ENCODE peak calls at places on chromosomes 16 and 17, in five cellular contexts. K, G, W, Z and B are unnamed samples. For H3K27me3 and H3K9me3, the result is how much of the 10 kb centered on the place peaks cover.

GRCh38 chr16:85446846-85447656 is 166.1 kb upstream of the GSE1 start:
- DNase-seq in K (peak), Z (peak), G (no peak), W (no peak), B (no peak)

GRCh38 chr16:66851166-66851964 is 7.2 kb downstream of the CA7 start:
- DNase-seq in W (peak), K (no peak), G (no peak), Z (no peak), B (no peak)

GRCh38 chr17:55632893-55633292 is 89.8 kb downstream of the TMEM100 start:
- DNase-seq in G (no peak), K (no peak), W (no peak), Z (no peak), B (no peak)

GRCh38 chr17:75325827-75326586 is 36.8 kb upstream of the SLC25A19 start:
- DNase-seq in W (no peak), K (no peak), G (no peak), Z (no peak), B (no peak)

GRCh38 chr17:74977802-74978201 is 5.2 kb upstream of the HID1 start:
- DNase-seq in G (no peak), W (no peak), K (no peak), Z (no peak), B (no peak)

GRCh38 chr16:89163297-89163696 is 8.3 kb upstream of the CDH15 start:
- DNase-seq in W (no peak), G (no peak), Z (no peak), K (no peak), B (no peak)

GRCh38 chr16:27195941-27196595 is 7.3 kb upstream of the KDM8 start:
- DNase-seq in Z (no peak), G (no peak), K (no peak), W (no peak), B (peak)

GRCh38 chr16:88914750-88915368 is 48.4 kb upstream of the PABPN1L start:
- DNase-seq in Z (no peak), G (peak), W (no peak), K (no peak), B (no peak)

GRCh38 chr16:22260490-22260889 is 36.7 kb upstream of the POLR3E start:
- DNase-seq in W (no peak), Z (no peak), K (no peak), G (no peak), B (no peak)

GRCh38 chr17:16442594-16443389 is 27.4 kb downstream of the TRPV2 start:
- DNase-seq in G (no peak), Z (no peak), W (no peak), K (no peak), B (no peak)

GRCh38 chr16:22912654-22913053 is 98.7 kb downstream of the HS3ST2 start:
- DNase-seq in K (no peak), Z (no peak), W (no peak), G (no peak), B (no peak)

GRCh38 chr16:71882505-71883192 is 1.3 kb downstream of the ZNF821 start:
- DNase-seq in K (peak), Z (peak), W (peak), G (no peak), B (peak)

GRCh38 chr17:10121971-10122707 is 76.3 kb downstream of the GAS7 start:
- DNase-seq in G (no peak), K (no peak), Z (no peak), W (no peak), B (no peak)

GRCh38 chr17:37492167-37492566 is 2.5 kb downstream of the DUSP14 start:
- DNase-seq in W (no peak), G (no peak), Z (no peak), K (no peak), B (no peak)

GRCh38 chr17:43219746-43220380 is 8.2 kb downstream of the TMEM106A start:
- DNase-seq in W (no peak), Z (no peak), K (no peak), G (no peak), B (no peak)

GRCh38 chr16:76280421-76280820 is 3.2 kb downstream of the CNTNAP4 start:
- DNase-seq in G (no peak), W (no peak), K (no peak), Z (no peak), B (no peak)

GRCh38 chr16:27327586-27327915 is 13.8 kb downstream of the IL4R start:
- DNase-seq in K (no peak), Z (no peak), W (no peak), G (no peak), B (no peak)

DNA sequence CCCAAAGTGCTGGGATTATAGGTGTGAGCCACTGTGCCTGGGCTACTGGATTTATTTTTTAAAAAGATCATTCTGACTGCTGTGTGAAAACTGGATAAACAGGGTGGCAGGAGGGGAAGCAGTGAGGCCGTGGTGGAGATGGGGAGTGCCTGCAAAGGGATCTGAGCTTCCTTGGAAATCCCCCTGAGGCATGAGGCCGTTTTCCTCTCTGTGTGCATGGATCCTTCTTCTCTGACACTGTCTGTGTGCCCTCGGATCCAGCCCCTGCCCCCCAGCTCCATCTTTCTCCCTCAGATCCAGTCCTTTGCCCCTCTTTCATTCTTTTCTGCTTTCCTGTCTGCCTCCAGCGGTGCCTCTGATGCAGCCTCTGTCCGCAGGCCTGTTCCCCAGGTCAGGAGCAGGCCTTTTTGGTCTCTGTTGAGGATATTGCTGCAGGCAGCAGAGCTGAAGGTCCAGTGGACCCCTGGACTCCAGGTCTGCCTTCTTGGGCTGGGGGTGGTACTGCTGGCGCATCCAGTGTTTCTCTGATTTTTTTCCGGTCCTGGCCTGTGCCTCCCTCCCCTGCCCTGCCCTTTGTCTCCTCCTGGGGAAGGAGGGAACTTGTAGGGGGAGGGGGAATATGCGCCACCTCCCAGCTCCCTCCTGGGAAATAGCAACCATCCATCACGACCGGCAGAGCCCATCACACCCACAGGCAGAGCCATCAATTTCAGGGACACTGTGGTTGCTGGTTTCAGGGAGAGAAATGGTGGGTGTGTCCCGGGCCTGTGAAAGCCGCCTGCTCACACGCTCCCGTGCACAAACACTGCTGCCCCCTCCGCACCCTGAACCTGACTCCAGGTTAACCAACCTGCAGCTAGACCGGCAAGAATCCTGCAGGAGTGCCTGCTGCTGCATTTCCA is 17.0 kb downstream of the MGAT5B start:
- DNase-seq in K (no peak), Z (no peak), G (no peak), W (peak), B (no peak)
- H3K27me3 ChIP-seq in K (under half), Z (under half), G (under half), W (under half), B (under half)

GRCh38 chr17:53892222-53892621 is 69.5 kb downstream of the KIF2B start:
- DNase-seq in Z (no peak), K (no peak), W (no peak), G (no peak), B (no peak)
- H3K9me3 ChIP-seq in Z (under half), K (under half), W (under half), G (under half), B (under half)

GRCh38 chr16:6864670-6865069 is 468.0 kb upstream of the RBFOX1 start:
- DNase-seq in W (no peak), K (no peak), Z (no peak), G (no peak), B (no peak)
- H3K27me3 ChIP-seq in W (under half), K (under half), Z (under half), G (under half), B (under half)

GRCh38 chr16:15973997-15974396 is 24.6 kb downstream of the ABCC1 start:
- DNase-seq in K (no peak), G (no peak), W (no peak), Z (no peak), B (no peak)
- H3K9me3 ChIP-seq in K (under half), G (under half), W (under half), Z (under half), B (under half)

GRCh38 chr17:58264407-58265103 is 16.2 kb downstream of the MPO start:
- DNase-seq in Z (no peak), W (no peak), K (no peak), G (no peak), B (no peak)

GRCh38 chr17:58265266-58265665 is 15.5 kb downstream of the MPO start:
- DNase-seq in K (no peak), W (no peak), G (no peak), Z (no peak), B (no peak)

GRCh38 chr17:58265902-58266875 is 14.5 kb downstream of the MPO start:
- DNase-seq in G (no peak), W (no peak), K (no peak), Z (no peak), B (no peak)

GRCh38 chr17:58263773-58264172 is 17.0 kb downstream of the MPO start:
- DNase-seq in Z (no peak), W (no peak), G (no peak), K (no peak), B (no peak)

GRCh38 chr17:58262149-58262548 is 18.6 kb downstream of the MPO start:
- DNase-seq in K (no peak), Z (no peak), W (no peak), G (no peak), B (no peak)
- H3K27me3 ChIP-seq in K (half or more), Z (under half), W (under half), G (under half), B (under half)

DNA sequence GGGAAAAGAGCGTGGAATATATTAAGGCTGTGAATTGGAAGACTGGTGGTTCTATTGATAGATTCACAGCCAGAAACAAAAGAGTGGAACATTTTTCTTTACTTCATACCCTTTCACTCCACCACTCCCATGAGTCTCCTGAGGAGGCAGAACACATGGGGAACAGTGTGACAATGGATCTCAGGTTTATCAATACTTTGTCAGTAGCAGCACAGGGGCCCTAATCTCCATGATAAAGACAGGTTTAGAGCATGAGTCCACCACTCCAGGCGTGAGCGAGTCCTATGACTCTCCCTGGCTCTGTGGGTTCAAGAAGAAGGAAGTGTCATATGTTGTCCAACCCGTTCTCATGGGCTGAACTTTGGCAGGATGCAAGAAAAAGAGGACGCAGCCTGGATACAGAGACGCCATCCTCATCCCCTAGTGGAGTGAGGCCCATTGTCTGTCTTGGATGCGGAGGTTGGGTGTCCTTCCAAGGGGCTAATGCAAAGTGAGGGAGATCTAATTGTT is 361.2 kb downstream of the TMEM114 start:
- DNase-seq in G (no peak), W (no peak), Z (no peak), K (no peak), B (no peak)
- H3K9me3 ChIP-seq in G (under half), W (under half), Z (under half), K (under half), B (under half)

GRCh38 chr16:77680496-77680895 is 41.8 kb upstream of the NUDT7 start:
- DNase-seq in W (no peak), G (no peak), K (no peak), Z (no peak), B (no peak)
- H3K27me3 ChIP-seq in W (under half), G (under half), K (under half), Z (under half), B (under half)

GRCh38 chr16:82008957-82009592 is 2.2 kb downstream of the SDR42E1 start:
- DNase-seq in W (no peak), G (no peak), Z (no peak), K (no peak), B (no peak)

GRCh38 chr16:82016268-82016667 is 5.0 kb upstream of the SDR42E1 start:
- DNase-seq in G (no peak), Z (no peak), W (peak), K (no peak), B (peak)

GRCh38 chr16:82007189-82007588 is 4.1 kb downstream of the SDR42E1 start:
- DNase-seq in G (no peak), K (no peak), W (no peak), Z (no peak), B (no peak)

GRCh38 chr16:82010649-82011048 is 621 bp downstream of the SDR42E1 start:
- DNase-seq in W (no peak), G (no peak), Z (no peak), K (no peak), B (no peak)

DNA sequence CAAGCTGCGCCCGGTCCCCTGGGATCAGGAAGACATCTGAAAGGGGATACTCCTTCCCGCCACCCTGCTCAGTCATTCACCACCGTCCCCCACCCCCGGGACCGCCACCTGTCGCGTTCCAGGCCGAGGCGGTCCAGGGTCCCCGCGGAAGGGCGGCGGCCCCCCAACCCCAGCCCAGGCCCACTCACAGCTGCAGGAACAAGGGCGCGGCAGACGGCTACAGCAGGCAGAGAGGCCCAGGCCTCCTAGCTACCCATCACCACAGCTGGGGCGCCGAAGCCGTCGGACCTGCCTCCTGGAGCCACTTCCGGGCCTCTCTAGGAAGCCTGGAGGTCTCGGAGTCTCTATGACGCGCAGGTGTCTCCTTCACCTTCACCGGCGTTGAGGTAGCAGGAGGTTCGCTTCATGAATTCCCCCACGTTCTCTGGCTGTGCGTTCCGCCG is at the start of gene SDR42E1:
- DNase-seq in W (no peak), Z (peak), G (no peak), K (peak), B (peak)
- H3K9me3 ChIP-seq in W (under half), Z (under half), G (under half), K (under half), B (under half)